ENCODE peak calls at places on chromosomes 5 and 9, in seven cellular contexts. X is transverse colon; T is PC-3; K is endodermal cell; V is effector memory CD4-positive, alpha-beta T cell; B is tibial nerve; W is Panc1. Q is an unnamed sample. For H3K4me1, the result is how much of the 10 kb centered on the place peaks cover.

GRCh38 chr5:56818409-56819026 is 3.2 kb downstream of the MAP3K1 start:
- DNase-seq in X (no peak), T (no peak), K (no peak), V (no peak), B (no peak), W (no peak), Q (peak)

GRCh38 chr5:131110256-131110594 is 54.8 kb downstream of the HINT1 start:
- DNase-seq in X (no peak), T (no peak), K (no peak), V (no peak), B (no peak), W (no peak), Q (no peak)

GRCh38 chr5:124996023-124996763 is 249.8 kb upstream of the ZNF608 start:
- DNase-seq in X (no peak), T (no peak), K (no peak), V (no peak), B (no peak), W (no peak), Q (no peak)

GRCh38 chr5:31434898-31435297 is 97.0 kb downstream of the DROSHA start:
- DNase-seq in X (no peak), T (no peak), K (no peak), V (no peak), B (no peak), W (no peak), Q (no peak)

GRCh38 chr5:1312993-1313833 is 18.3 kb upstream of the TERT start:
- DNase-seq in X (peak), T (no peak), K (peak), V (peak), B (no peak), W (no peak), Q (peak)

GRCh38 chr9:112487799-112488345 is 1.2 kb downstream of the KIAA1958 start:
- DNase-seq in X (no peak), T (peak), K (no peak), V (no peak), B (no peak), W (no peak), Q (peak)

GRCh38 chr9:137272241-137273094 is 5.1 kb upstream of the TOR4A start:
- DNase-seq in X (no peak), T (no peak), K (no peak), V (no peak), B (no peak), W (no peak), Q (no peak)

GRCh38 chr5:132592521-132592920 is 35.7 kb downstream of the RAD50 start:
- DNase-seq in X (no peak), T (no peak), K (no peak), V (no peak), B (no peak), W (no peak), Q (peak)

GRCh38 chr5:34511915-34512314 is 144.2 kb upstream of the RAI14 start:
- DNase-seq in X (no peak), T (no peak), K (peak), V (no peak), B (peak), W (no peak), Q (no peak)

GRCh38 chr5:7412369-7412768 is 16.4 kb downstream of the ADCY2 start:
- DNase-seq in X (no peak), T (no peak), K (no peak), V (no peak), B (no peak), W (no peak), Q (no peak)

GRCh38 chr5:6837519-6838110 is 124.4 kb downstream of the TENT4A start:
- DNase-seq in X (peak), T (peak), K (peak), V (no peak), B (no peak), W (peak), Q (no peak)

GRCh38 chr5:176771102-176771845 is 39.1 kb upstream of the UNC5A start:
- DNase-seq in X (no peak), T (no peak), K (peak), V (no peak), B (no peak), W (no peak), Q (no peak)

GRCh38 chr5:41186143-41186542 is 27.2 kb downstream of the C6 start:
- DNase-seq in X (no peak), T (no peak), K (no peak), V (no peak), B (no peak), W (no peak), Q (no peak)

GRCh38 chr9:8733096-8733954 is 933.7 kb upstream of the DMAC1 start:
- DNase-seq in X (no peak), T (no peak), K (peak), V (no peak), B (no peak), W (no peak), Q (no peak)

GRCh38 chr5:42399702-42400101 is 23.5 kb upstream of the GHR start:
- DNase-seq in X (no peak), T (no peak), K (no peak), V (no peak), B (no peak), W (no peak), Q (peak)

GRCh38 chr5:109016300-109016699 is 268.6 kb downstream of the FER start:
- DNase-seq in X (no peak), T (no peak), K (no peak), V (no peak), B (no peak), W (no peak), Q (no peak)

GRCh38 chr9:124412228-124412575 is 3.0 kb downstream of the PSMB7 start:
- DNase-seq in X (no peak), T (no peak), K (no peak), V (no peak), B (no peak), W (no peak), Q (peak)

GRCh38 chr5:177426566-177427210 is at the start of gene GRK6:
- DNase-seq in X (peak), T (peak), K (peak), V (peak), B (no peak), W (no peak), Q (peak)

GRCh38 chr5:160240350-160240749 is 11.0 kb downstream of the FABP6 start:
- DNase-seq in X (no peak), T (no peak), K (no peak), V (no peak), B (no peak), W (no peak), Q (no peak)

GRCh38 chr9:84570482-84571154 is 98.9 kb upstream of the NTRK2 start:
- DNase-seq in X (no peak), T (no peak), K (peak), V (no peak), B (peak), W (no peak), Q (no peak)

GRCh38 chr5:98637607-98638006 is 135.9 kb upstream of the RGMB start:
- DNase-seq in X (no peak), T (no peak), K (no peak), V (no peak), B (no peak), W (no peak), Q (no peak)

GRCh38 chr5:62421414-62421813 is 8.9 kb downstream of the IPO11 start:
- DNase-seq in X (no peak), T (no peak), K (no peak), V (no peak), B (no peak), W (no peak), Q (no peak)

GRCh38 chr9:93173365-93174150 is 10.4 kb upstream of the WNK2 start:
- DNase-seq in X (no peak), T (no peak), K (no peak), V (no peak), B (no peak), W (no peak), Q (no peak)

GRCh38 chr5:77620404-77620803 is 18.1 kb downstream of the OTP start:
- DNase-seq in X (no peak), T (peak), K (peak), V (no peak), B (no peak), W (no peak), Q (peak)

GRCh38 chr9:23308114-23308513 is 517.9 kb downstream of the ELAVL2 start:
- DNase-seq in X (no peak), T (peak), K (no peak), V (no peak), B (no peak), W (no peak), Q (no peak)

GRCh38 chr9:81776834-81777233 is 87.5 kb upstream of the TLE1 start:
- DNase-seq in X (peak), T (no peak), K (no peak), V (no peak), B (no peak), W (no peak), Q (no peak)

GRCh38 chr5:55625603-55625875 is 86.6 kb downstream of the SLC38A9 start:
- DNase-seq in X (no peak), T (no peak), K (peak), V (no peak), B (no peak), W (no peak), Q (no peak)

GRCh38 chr9:109320734-109321448 is at the start of gene EPB41L4B:
- DNase-seq in X (peak), T (peak), K (peak), V (peak), B (peak), W (peak), Q (peak)

GRCh38 chr5:14628346-14628745 is 36.2 kb upstream of the OTULIN start:
- DNase-seq in X (no peak), T (peak), K (peak), V (no peak), B (peak), W (no peak), Q (peak)

GRCh38 chr9:38405841-38406240 is 13.3 kb downstream of the ALDH1B1 start:
- DNase-seq in X (no peak), T (no peak), K (no peak), V (no peak), B (no peak), W (no peak), Q (no peak)

GRCh38 chr9:109793196-109793595 is 13.2 kb downstream of the PALM2AKAP2 start:
- DNase-seq in X (no peak), T (peak), K (no peak), V (no peak), B (no peak), W (no peak), Q (peak)

GRCh38 chr5:147140558-147140957 is 94.3 kb upstream of the STK32A start:
- DNase-seq in X (no peak), T (no peak), K (no peak), V (no peak), B (no peak), W (no peak), Q (no peak)

GRCh38 chr9:68472119-68472518 is 68.6 kb downstream of the TMEM252 start:
- DNase-seq in X (no peak), T (peak), K (no peak), V (no peak), B (no peak), W (no peak), Q (no peak)

GRCh38 chr5:169563369-169563768 is 20.2 kb upstream of the SPDL1 start:
- DNase-seq in X (no peak), T (no peak), K (no peak), V (no peak), B (no peak), W (no peak), Q (no peak)

GRCh38 chr5:172731286-172732073 is 39.5 kb downstream of the DUSP1 start:
- DNase-seq in X (no peak), T (peak), K (peak), V (no peak), B (no peak), W (no peak), Q (peak)

GRCh38 chr9:19028835-19029451 is 4.1 kb downstream of the SAXO1 start:
- DNase-seq in X (peak), T (peak), K (peak), V (no peak), B (peak), W (no peak), Q (peak)

GRCh38 chr5:158054388-158055092 is 195.6 kb upstream of the CLINT1 start:
- DNase-seq in X (no peak), T (peak), K (no peak), V (no peak), B (no peak), W (no peak), Q (no peak)

GRCh38 chr5:103466494-103466893 is 96.1 kb downstream of the NUDT12 start:
- DNase-seq in X (no peak), T (peak), K (no peak), V (no peak), B (no peak), W (no peak), Q (peak)

GRCh38 chr9:38284768-38285080 is 107.8 kb upstream of the ALDH1B1 start:
- DNase-seq in X (no peak), T (no peak), K (peak), V (no peak), B (no peak), W (no peak), Q (no peak)

DNA sequence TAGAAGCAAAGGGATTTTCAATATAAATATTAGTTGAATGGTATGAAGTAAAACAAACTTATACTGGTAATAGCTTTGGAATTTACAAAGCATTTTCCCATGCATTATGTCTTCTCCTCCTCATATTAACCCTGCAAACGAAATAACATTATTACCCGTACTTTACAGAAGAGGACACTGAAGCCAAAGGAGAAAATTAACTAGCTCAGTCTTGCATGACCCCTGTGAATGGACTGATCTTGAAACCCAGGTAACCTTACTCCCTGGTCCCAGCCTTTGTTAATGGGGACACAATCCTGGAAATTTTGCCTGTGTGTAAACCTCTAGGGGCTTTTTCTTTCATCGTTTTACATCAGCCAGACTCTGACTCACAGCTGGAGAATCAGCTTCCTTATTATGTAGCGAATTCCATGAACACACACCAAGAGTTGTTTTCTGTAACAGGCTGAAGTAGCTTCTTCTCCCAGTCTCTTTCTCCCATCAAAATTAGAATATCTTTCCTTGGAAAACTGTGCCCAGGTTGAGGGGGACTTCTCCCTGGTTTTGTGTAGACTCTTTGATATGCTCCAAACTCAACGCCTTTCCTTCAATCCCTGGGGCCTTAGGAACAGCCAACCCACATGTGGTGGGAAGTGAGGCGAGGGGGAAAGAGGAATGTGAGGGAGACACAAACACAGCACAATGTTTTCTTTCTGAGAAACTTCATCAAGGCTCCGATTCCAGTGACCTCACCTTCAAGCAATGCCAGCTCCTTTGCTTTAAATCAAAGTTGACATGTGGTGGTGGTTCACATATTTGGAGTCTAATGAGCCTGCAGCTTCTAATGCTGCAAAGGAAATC is 480.9 kb upstream of the PAPPA start:
- DNase-seq in X (no peak), T (peak), K (peak), V (no peak), B (no peak), W (peak), Q (peak)
- H3K4me3 ChIP-seq in X (no peak), T (peak), K (no peak), V (no peak), B (no peak), W (no peak), Q (no peak)

GRCh38 chr5:2705861-2706260 is 45.6 kb downstream of the IRX2 start:
- DNase-seq in X (no peak), T (no peak), K (no peak), V (no peak), B (no peak), W (no peak), Q (no peak)
- H3K4me1 ChIP-seq in X (under half), T (under half), K (under half), V (under half), B (under half), W (under half), Q (under half)

GRCh38 chr9:128216781-128217553 is 13.8 kb downstream of the DNM1 start:
- DNase-seq in X (no peak), T (no peak), K (no peak), V (no peak), B (no peak), W (no peak), Q (no peak)
- H3K27ac ChIP-seq in X (no peak), T (no peak), K (no peak), V (no peak), B (no peak), W (no peak), Q (no peak)

DNA sequence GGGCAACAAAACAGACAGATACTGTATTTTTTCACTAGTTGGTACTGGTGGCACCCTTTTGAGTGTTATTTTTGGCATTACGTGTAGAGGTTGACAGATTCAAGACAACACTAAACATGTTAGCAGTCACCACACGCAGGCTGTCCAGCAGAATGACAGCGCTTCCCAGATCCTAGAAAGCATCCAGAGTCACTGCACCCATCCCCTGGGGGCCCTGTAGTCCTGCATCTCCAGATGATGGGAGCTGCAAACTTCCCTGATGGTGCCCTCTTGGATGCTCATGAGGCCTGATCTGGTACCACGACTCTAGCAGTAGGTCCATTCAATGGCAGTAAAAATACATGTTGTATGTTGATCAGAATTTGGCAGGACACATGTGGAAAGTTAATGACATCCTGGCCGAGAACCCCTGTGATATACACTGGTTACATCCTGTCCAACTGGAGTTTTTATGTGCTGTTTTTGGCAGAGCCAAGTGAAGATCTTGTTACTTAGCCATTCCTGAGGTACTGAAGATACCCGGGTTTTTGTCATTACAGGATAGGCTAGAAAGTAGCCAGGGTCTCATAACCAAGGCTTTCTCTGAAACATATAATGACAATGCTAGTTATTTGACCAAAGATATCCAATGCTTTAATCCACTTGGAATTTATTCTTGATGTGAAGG is 1.6 kb upstream of the ABL1 start:
- DNase-seq in X (no peak), T (peak), K (no peak), V (no peak), B (no peak), W (no peak), Q (no peak)
- H3K4me3 ChIP-seq in X (no peak), T (no peak), K (no peak), V (no peak), B (no peak), W (no peak), Q (no peak)

GRCh38 chr5:149604321-149604720 is 23.0 kb downstream of the ARHGEF37 start:
- DNase-seq in X (no peak), T (no peak), K (no peak), V (no peak), B (no peak), W (no peak), Q (no peak)
- H3K4me1 ChIP-seq in X (under half), T (under half), K (under half), V (under half), B (under half), W (under half), Q (under half)

Q was measured in mammary epithelial cell.